ENCODE peak calls at places on chromosomes 16 and 17, in four cellular contexts. C is CD8-positive, alpha-beta memory T cell; X is cardiac muscle cell; Y is CD8-positive, alpha-beta T cell. T is an unnamed sample.

GRCh38 chr17:46722662-46723285 is 95.7 kb downstream of the WNT3 start:
- DNase-seq in C (no peak), X (no peak), Y (no peak), T (no peak)

GRCh38 chr17:29070308-29070707 is 27.4 kb downstream of the PIPOX start:
- DNase-seq in C (no peak), X (no peak), Y (no peak), T (no peak)

GRCh38 chr16:87828071-87828971 is 41.0 kb downstream of the SLC7A5 start:
- DNase-seq in C (no peak), X (no peak), Y (no peak), T (no peak)

GRCh38 chr16:89122322-89122831 is 28.7 kb downstream of the ACSF3 start:
- DNase-seq in C (peak; percentile 59), X (no peak), Y (peak; percentile 48), T (no peak)

GRCh38 chr16:10521681-10522274 is 58.6 kb downstream of the EMP2 start:
- DNase-seq in C (no peak), X (peak; percentile 75), Y (peak; percentile 7), T (peak; percentile 42)

GRCh38 chr17:4534928-4535666 is 20.1 kb downstream of the MYBBP1A start:
- DNase-seq in C (no peak), X (no peak), Y (no peak), T (no peak)

GRCh38 chr17:44887016-44887415 is 12.2 kb downstream of the EFTUD2 start:
- DNase-seq in C (no peak), X (no peak), Y (no peak), T (no peak)

GRCh38 chr17:80361495-80362220 is 53.3 kb upstream of the ENDOV start:
- DNase-seq in C (no peak), X (peak; percentile 22), Y (no peak), T (no peak)

GRCh38 chr16:81956213-81956948 is 54.9 kb downstream of the SDR42E1 start:
- DNase-seq in C (no peak), X (peak; percentile 10), Y (no peak), T (no peak)

GRCh38 chr16:86951041-86951822 is 366.0 kb downstream of the C16orf95 start:
- DNase-seq in C (no peak), X (no peak), Y (no peak), T (no peak)

GRCh38 chr17:28796062-28796461 is 46.5 kb downstream of the FAM222B start:
- DNase-seq in C (no peak), X (no peak), Y (no peak), T (no peak)

GRCh38 chr16:30948087-30948955 is 547 bp upstream of the ORAI3 start:
- DNase-seq in C (peak; percentile 55), X (peak; percentile 99), Y (no peak), T (peak; percentile 66)

GRCh38 chr17:82696916-82697807 is 1.3 kb downstream of the RAB40B start:
- DNase-seq in C (no peak), X (no peak), Y (no peak), T (no peak)

GRCh38 chr17:21171970-21172510 is 41.9 kb downstream of the TMEM11 start:
- DNase-seq in C (no peak), X (no peak), Y (no peak), T (no peak)

GRCh38 chr16:52873997-52874500 is 178.6 kb downstream of the CHD9NB start:
- DNase-seq in C (no peak), X (no peak), Y (no peak), T (no peak)

GRCh38 chr17:47188799-47189731 is at the start of gene CDC27:
- DNase-seq in C (peak; percentile 100), X (peak; percentile 98), Y (peak; percentile 100), T (peak; percentile 98)

GRCh38 chr17:9016941-9017552 is 4.3 kb upstream of the NTN1 start:
- DNase-seq in C (no peak), X (no peak), Y (no peak), T (no peak)

GRCh38 chr16:52078716-52079655 is 468.0 kb downstream of the TOX3 start:
- DNase-seq in C (no peak), X (no peak), Y (no peak), T (no peak)

GRCh38 chr16:57094911-57095310 is 2.5 kb downstream of the CPNE2 start:
- DNase-seq in C (no peak), X (no peak), Y (no peak), T (no peak)

GRCh38 chr16:57091990-57092785 is at the start of gene CPNE2:
- DNase-seq in C (no peak), X (peak; percentile 57), Y (no peak), T (peak; percentile 49)

GRCh38 chr16:57096192-57096591 is 3.8 kb downstream of the CPNE2 start:
- DNase-seq in C (no peak), X (no peak), Y (no peak), T (no peak)

GRCh38 chr16:57092786-57093301 is 461 bp downstream of the CPNE2 start:
- DNase-seq in C (peak; percentile 67), X (peak; percentile 35), Y (peak; percentile 32), T (no peak)

DNA sequence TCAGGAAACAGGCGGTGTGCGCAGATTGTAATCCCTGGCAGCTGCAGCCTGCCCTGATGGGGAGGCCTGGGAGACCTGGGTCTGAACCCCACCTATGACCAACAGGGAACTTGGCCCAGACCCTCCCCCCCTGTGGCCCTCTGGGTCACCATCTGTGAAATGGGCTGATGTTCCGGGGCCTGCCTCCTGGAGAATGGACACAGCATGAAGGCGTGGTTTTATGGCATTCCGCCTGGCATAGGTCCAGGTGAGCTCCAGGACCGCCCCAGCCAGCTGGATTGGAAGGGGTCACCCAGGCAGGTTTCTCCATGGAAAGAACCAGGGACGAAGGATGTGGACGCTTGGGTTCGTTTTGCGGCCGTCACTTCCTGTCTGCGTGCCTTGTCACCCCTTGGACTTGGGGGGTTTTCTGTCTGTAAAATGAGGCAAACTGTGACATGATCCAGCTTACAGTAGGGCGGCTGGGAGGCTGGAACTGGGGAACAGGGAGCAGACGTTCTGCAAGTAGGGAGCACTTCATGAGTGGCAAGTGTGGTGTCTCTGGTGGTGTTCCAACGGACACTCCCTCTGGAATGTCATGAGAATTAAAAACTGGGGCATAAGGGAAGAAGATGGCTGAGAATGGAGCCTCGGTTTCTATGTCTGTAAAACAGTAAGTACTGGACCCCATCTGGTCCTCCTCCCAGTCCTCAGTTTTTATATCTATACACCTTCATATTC is 1.6 kb downstream of the CPNE2 start:
- DNase-seq in C (no peak), X (no peak), Y (no peak), T (no peak)
- H3K4me3 ChIP-seq in C (no peak overlapping the region), X (no peak overlapping the region), Y (no peak overlapping the region), T (peak overlapping the region; percentile 72)

DNA sequence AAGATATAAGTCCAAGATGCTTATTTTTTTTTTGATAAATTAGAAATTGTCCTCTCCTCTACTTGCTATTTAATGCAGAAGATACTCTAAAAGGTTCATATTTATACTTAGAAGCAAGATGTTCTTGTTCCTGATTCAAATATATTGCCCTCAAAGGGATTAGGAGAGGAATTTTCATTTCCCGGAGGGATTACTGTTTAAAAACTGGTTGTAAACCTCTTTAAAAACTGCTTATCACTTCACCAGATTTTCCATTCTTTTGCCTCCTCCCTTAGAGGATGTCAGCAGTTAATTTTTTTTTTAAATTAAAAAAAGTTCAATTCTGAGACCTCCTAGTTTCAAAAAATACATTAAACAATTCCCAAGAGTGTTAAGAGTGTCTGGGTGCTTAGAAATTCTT is 2.8 kb downstream of the TENT4B start:
- DNase-seq in C (no peak), X (no peak), Y (no peak), T (no peak)
- H3K4me1 ChIP-seq in C (peaks cover 68% of the 10 kb centered on the region), X (peaks cover 9% of the 10 kb centered on the region), Y (peaks cover 66% of the 10 kb centered on the region), T (peaks cover 46% of the 10 kb centered on the region)

GRCh38 chr17:37187262-37187661 is 188.5 kb upstream of the C17orf78 start:
- DNase-seq in C (no peak), X (peak; percentile 22), Y (no peak), T (no peak)

GRCh38 chr17:37194208-37194607 is 181.6 kb upstream of the C17orf78 start:
- DNase-seq in C (no peak), X (no peak), Y (no peak), T (no peak)

GRCh38 chr17:37190493-37190892 is 185.3 kb upstream of the C17orf78 start:
- DNase-seq in C (no peak), X (no peak), Y (no peak), T (no peak)

GRCh38 chr17:37188157-37188556 is 187.6 kb upstream of the C17orf78 start:
- DNase-seq in C (no peak), X (no peak), Y (no peak), T (no peak)

GRCh38 chr17:37191219-37191618 is 184.6 kb upstream of the C17orf78 start:
- DNase-seq in C (no peak), X (peak; percentile 20), Y (no peak), T (no peak)
- H3K36me3 ChIP-seq in C (peaks cover 7% of the 10 kb centered on the region), X (peaks cover 30% of the 10 kb centered on the region), Y (peaks cover 8% of the 10 kb centered on the region), T (no peaks in the 10 kb centered on the region)

GRCh38 chr17:50129946-50130777 is at the start of gene SAMD14:
- DNase-seq in C (peak; percentile 62), X (no peak), Y (no peak), T (no peak)

GRCh38 chr17:50130778-50131317 is 888 bp upstream of the SAMD14 start:
- DNase-seq in C (no peak), X (no peak), Y (no peak), T (no peak)

GRCh38 chr17:50129303-50129945 is 536 bp downstream of the SAMD14 start:
- DNase-seq in C (peak; percentile 72), X (peak; percentile 55), Y (no peak), T (no peak)

GRCh38 chr17:50127661-50128361 is 2.1 kb downstream of the SAMD14 start:
- DNase-seq in C (no peak), X (peak; percentile 48), Y (no peak), T (no peak)

GRCh38 chr17:50128441-50129302 is 1.3 kb downstream of the SAMD14 start:
- DNase-seq in C (no peak), X (peak; percentile 43), Y (no peak), T (no peak)
- H3K4me3 ChIP-seq in C (no peak overlapping the region), X (peak overlapping the region; percentile 33), Y (no peak overlapping the region), T (peak overlapping the region; percentile 64)

GRCh38 chr17:73307130-73307529 is 4.7 kb downstream of the CDC42EP4 start:
- DNase-seq in C (no peak), X (no peak), Y (no peak), T (no peak)
- H3K4me1 ChIP-seq in C (peaks cover 9% of the 10 kb centered on the region), X (peaks cover 44% of the 10 kb centered on the region), Y (peaks cover 14% of the 10 kb centered on the region), T (peaks cover 57% of the 10 kb centered on the region)

DNA sequence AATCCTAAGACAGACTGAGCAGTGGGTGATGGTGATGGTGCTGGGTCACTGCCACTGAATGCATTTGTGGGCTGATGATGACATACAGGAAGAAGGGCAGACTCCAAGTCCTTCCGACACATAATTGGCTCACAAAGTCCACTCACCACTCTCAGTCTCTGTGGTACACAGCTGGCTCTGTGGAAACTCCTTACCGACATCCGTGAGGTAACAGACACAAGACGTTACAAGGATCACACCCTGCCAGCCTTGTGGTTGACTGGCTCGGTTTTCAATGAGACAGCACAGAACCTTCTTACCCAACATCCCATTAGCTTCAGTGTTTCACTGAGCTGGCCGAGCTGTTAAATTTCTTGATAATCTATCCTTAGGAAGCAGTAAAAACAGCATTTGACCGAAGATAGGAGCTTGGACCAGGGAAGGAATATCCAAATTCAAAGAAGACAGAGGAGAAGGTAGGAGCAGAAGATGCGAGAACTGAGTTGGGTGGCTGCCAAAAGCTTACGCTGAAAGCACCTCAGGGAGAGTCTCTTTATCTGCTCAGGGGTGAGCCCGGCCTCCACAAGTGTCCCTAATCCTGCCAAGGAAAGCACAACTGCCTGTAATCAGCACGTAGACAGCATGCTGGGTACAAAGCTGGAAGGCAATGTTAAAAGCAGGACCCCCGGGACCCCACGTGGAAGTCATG is 5.5 kb upstream of the MXRA7 start:
- DNase-seq in C (peak; percentile 94), X (peak; percentile 100), Y (peak; percentile 46), T (peak; percentile 63)
- H3K36me3 ChIP-seq in C (peaks cover 44% of the 10 kb centered on the region), X (peaks cover 52% of the 10 kb centered on the region), Y (peaks cover 37% of the 10 kb centered on the region), T (peaks cover 72% of the 10 kb centered on the region)

T was measured in gastrocnemius medialis.